ENCODE peak calls at places on chromosomes 5 and 9, in five cellular contexts. One of them, this sample, is unnamed.

GRCh38 chr9:106632621-106633020 is 230.3 kb upstream of the ZNF462 start:
- DNase-seq in left ventricle myocardium inferior: no peak
- DNase-seq in cardiac fibroblast: no peak
- DNase-seq in heart left ventricle: no peak
- DNase-seq in ovary: no peak
- DNase-seq in this sample: no peak

GRCh38 chr9:89513836-89514235 is 15.9 kb upstream of the SEMA4D start:
- DNase-seq in left ventricle myocardium inferior: no peak
- DNase-seq in cardiac fibroblast: no peak
- DNase-seq in heart left ventricle: no peak
- DNase-seq in ovary: no peak
- DNase-seq in this sample: no peak

GRCh38 chr5:57741326-57741725 is 258.7 kb upstream of the ACTBL2 start:
- DNase-seq in left ventricle myocardium inferior: no peak
- DNase-seq in cardiac fibroblast: no peak
- DNase-seq in heart left ventricle: no peak
- DNase-seq in ovary: no peak
- DNase-seq in this sample: no peak

GRCh38 chr5:135890867-135891266 is 4.8 kb downstream of the IL9 start:
- DNase-seq in left ventricle myocardium inferior: no peak
- DNase-seq in cardiac fibroblast: no peak
- DNase-seq in heart left ventricle: no peak
- DNase-seq in ovary: no peak
- DNase-seq in this sample: no peak

GRCh38 chr9:127899200-127899943 is at the start of gene ST6GALNAC6:
- DNase-seq in left ventricle myocardium inferior: peak
- DNase-seq in cardiac fibroblast: peak
- DNase-seq in heart left ventricle: peak
- DNase-seq in ovary: peak
- DNase-seq in this sample: no peak

GRCh38 chr5:100827481-100827889 is 75.6 kb downstream of the ST8SIA4 start:
- DNase-seq in left ventricle myocardium inferior: no peak
- DNase-seq in cardiac fibroblast: no peak
- DNase-seq in heart left ventricle: no peak
- DNase-seq in ovary: no peak
- DNase-seq in this sample: no peak

GRCh38 chr9:38079410-38080105 is 10.5 kb upstream of the SHB start:
- DNase-seq in left ventricle myocardium inferior: no peak
- DNase-seq in cardiac fibroblast: peak
- DNase-seq in heart left ventricle: no peak
- DNase-seq in ovary: no peak
- DNase-seq in this sample: no peak

GRCh38 chr5:6361101-6361500 is 17.2 kb downstream of the MED10 start:
- DNase-seq in left ventricle myocardium inferior: no peak
- DNase-seq in cardiac fibroblast: no peak
- DNase-seq in heart left ventricle: no peak
- DNase-seq in ovary: no peak
- DNase-seq in this sample: no peak

GRCh38 chr9:95875305-95876137 is at the start of gene ERCC6L2:
- DNase-seq in left ventricle myocardium inferior: peak
- DNase-seq in cardiac fibroblast: peak
- DNase-seq in heart left ventricle: peak
- DNase-seq in ovary: peak
- DNase-seq in this sample: peak

GRCh38 chr5:34957299-34957698 is 27.9 kb downstream of the DNAJC21 start:
- DNase-seq in left ventricle myocardium inferior: no peak
- DNase-seq in cardiac fibroblast: peak
- DNase-seq in heart left ventricle: no peak
- DNase-seq in ovary: no peak
- DNase-seq in this sample: no peak

GRCh38 chr5:79771387-79771786 is 81.8 kb downstream of the CMYA5 start:
- DNase-seq in left ventricle myocardium inferior: no peak
- DNase-seq in cardiac fibroblast: no peak
- DNase-seq in heart left ventricle: no peak
- DNase-seq in ovary: no peak
- DNase-seq in this sample: peak

GRCh38 chr5:140245926-140246325 is 57.0 kb downstream of the PFDN1 start:
- DNase-seq in left ventricle myocardium inferior: no peak
- DNase-seq in cardiac fibroblast: no peak
- DNase-seq in heart left ventricle: no peak
- DNase-seq in ovary: no peak
- DNase-seq in this sample: no peak

GRCh38 chr9:76658510-76659231 is 105.6 kb upstream of the PCA3 start:
- DNase-seq in left ventricle myocardium inferior: no peak
- DNase-seq in cardiac fibroblast: peak
- DNase-seq in heart left ventricle: no peak
- DNase-seq in ovary: no peak
- DNase-seq in this sample: peak

GRCh38 chr5:3601060-3601710 is 5.6 kb downstream of the IRX1 start:
- DNase-seq in left ventricle myocardium inferior: no peak
- DNase-seq in cardiac fibroblast: no peak
- DNase-seq in heart left ventricle: no peak
- DNase-seq in ovary: no peak
- DNase-seq in this sample: no peak

GRCh38 chr5:3601929-3602712 is 6.5 kb downstream of the IRX1 start:
- DNase-seq in left ventricle myocardium inferior: no peak
- DNase-seq in cardiac fibroblast: no peak
- DNase-seq in heart left ventricle: no peak
- DNase-seq in ovary: no peak
- DNase-seq in this sample: no peak

GRCh38 chr5:3605298-3606010 is 9.8 kb downstream of the IRX1 start:
- DNase-seq in left ventricle myocardium inferior: no peak
- DNase-seq in cardiac fibroblast: no peak
- DNase-seq in heart left ventricle: no peak
- DNase-seq in ovary: no peak
- DNase-seq in this sample: no peak

GRCh38 chr5:3604501-3604900 is 8.9 kb downstream of the IRX1 start:
- DNase-seq in left ventricle myocardium inferior: no peak
- DNase-seq in cardiac fibroblast: no peak
- DNase-seq in heart left ventricle: no peak
- DNase-seq in ovary: no peak
- DNase-seq in this sample: no peak

DNA sequence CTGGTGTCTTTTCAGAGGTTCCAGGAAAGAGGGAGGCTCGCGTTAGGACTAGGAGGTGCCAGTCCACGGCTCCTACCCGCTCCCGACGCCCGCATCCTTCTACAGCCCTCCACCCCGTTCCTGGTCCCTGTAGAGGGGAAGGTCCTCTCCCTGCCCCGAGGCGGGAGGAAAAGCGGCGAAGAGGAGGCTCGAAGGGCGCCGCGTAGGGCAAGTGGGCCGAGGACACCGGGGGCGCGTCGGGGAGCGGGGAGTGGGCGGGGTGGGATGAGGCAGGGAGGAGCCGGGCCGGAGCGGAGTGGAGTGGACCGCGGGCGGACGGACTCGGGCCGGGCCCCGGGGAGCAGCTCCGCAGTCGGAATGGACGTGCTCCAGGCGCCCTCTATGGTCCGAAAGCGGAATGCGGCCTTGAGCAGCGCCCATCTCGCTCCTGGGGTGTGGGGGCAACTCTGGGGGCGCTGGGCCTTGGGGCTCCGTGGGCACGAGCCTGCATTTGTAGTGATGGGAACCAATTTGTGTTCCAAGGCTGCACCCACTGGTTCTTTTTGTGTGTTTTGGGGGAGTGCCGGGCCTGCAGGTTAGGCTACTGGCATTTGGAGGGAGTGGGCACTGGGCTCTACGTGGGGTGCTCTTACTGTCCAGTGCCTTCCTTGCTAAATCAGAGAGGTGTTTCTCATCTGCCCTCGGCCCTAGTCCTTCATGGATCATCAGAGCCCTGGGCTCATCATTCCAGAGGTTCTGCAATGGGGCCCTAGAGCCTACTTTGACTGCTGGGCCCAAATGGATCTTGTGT is 7.3 kb downstream of the IRX1 start:
- DNase-seq in left ventricle myocardium inferior: peak
- DNase-seq in cardiac fibroblast: peak
- DNase-seq in heart left ventricle: peak
- DNase-seq in ovary: no peak
- DNase-seq in this sample: no peak
- TF ChIP-seq CTCF in left ventricle myocardium inferior: peak
- TF ChIP-seq CTCF in cardiac fibroblast: peak
- TF ChIP-seq CTCF in heart left ventricle: peak
- TF ChIP-seq CTCF in ovary: no peak
- TF ChIP-seq CTCF in this sample: peak

GRCh38 chr9:129331772-129332512 is 153.9 kb upstream of the IER5L start:
- DNase-seq in left ventricle myocardium inferior: no peak
- DNase-seq in cardiac fibroblast: peak
- DNase-seq in heart left ventricle: no peak
- DNase-seq in ovary: no peak
- DNase-seq in this sample: no peak

GRCh38 chr9:129333961-129334743 is 156.1 kb upstream of the IER5L start:
- DNase-seq in left ventricle myocardium inferior: peak
- DNase-seq in cardiac fibroblast: peak
- DNase-seq in heart left ventricle: peak
- DNase-seq in ovary: peak
- DNase-seq in this sample: peak

GRCh38 chr9:129333613-129333960 is 155.5 kb upstream of the IER5L start:
- DNase-seq in left ventricle myocardium inferior: no peak
- DNase-seq in cardiac fibroblast: no peak
- DNase-seq in heart left ventricle: no peak
- DNase-seq in ovary: no peak
- DNase-seq in this sample: no peak

GRCh38 chr9:129331366-129331765 is 153.3 kb upstream of the IER5L start:
- DNase-seq in left ventricle myocardium inferior: no peak
- DNase-seq in cardiac fibroblast: no peak
- DNase-seq in heart left ventricle: no peak
- DNase-seq in ovary: no peak
- DNase-seq in this sample: no peak

GRCh38 chr9:129332581-129332980 is 154.5 kb upstream of the IER5L start:
- DNase-seq in left ventricle myocardium inferior: no peak
- DNase-seq in cardiac fibroblast: no peak
- DNase-seq in heart left ventricle: no peak
- DNase-seq in ovary: no peak
- DNase-seq in this sample: no peak
- H3K4me3 ChIP-seq in left ventricle myocardium inferior: no peak
- H3K4me3 ChIP-seq in cardiac fibroblast: no peak
- H3K4me3 ChIP-seq in heart left ventricle: no peak
- H3K4me3 ChIP-seq in ovary: no peak
- H3K4me3 ChIP-seq in this sample: no peak

GRCh38 chr5:171540865-171541264 is 121.4 kb downstream of the FGF18 start:
- DNase-seq in left ventricle myocardium inferior: no peak
- DNase-seq in cardiac fibroblast: no peak
- DNase-seq in heart left ventricle: no peak
- DNase-seq in ovary: no peak
- DNase-seq in this sample: no peak

GRCh38 chr5:171541380-171541779 is 121.9 kb downstream of the FGF18 start:
- DNase-seq in left ventricle myocardium inferior: no peak
- DNase-seq in cardiac fibroblast: no peak
- DNase-seq in heart left ventricle: no peak
- DNase-seq in ovary: no peak
- DNase-seq in this sample: no peak

GRCh38 chr5:171542504-171543150 is 123.2 kb downstream of the FGF18 start:
- DNase-seq in left ventricle myocardium inferior: no peak
- DNase-seq in cardiac fibroblast: no peak
- DNase-seq in heart left ventricle: peak
- DNase-seq in ovary: no peak
- DNase-seq in this sample: no peak

GRCh38 chr5:171544913-171545550 is 125.6 kb downstream of the FGF18 start:
- DNase-seq in left ventricle myocardium inferior: no peak
- DNase-seq in cardiac fibroblast: no peak
- DNase-seq in heart left ventricle: no peak
- DNase-seq in ovary: no peak
- DNase-seq in this sample: no peak

DNA sequence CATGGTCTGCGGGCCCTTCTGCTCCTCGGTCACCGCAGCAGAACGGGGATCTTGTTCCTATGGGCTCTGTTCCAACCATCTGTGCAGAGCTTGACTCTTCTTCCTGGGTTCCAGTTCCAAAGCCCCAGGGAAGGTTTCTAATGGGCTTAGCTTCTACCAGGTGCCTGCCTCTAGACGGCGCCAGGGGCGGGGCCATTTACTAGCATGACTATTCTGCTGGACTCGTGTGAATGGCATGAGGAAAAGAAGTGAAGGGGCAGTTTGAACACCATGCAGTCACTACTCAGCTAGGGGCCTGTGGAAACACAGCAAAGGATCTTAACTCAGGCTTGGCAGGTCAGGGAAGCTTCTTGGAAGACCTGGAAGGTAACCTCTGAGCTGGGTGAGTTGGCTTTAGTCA is 124.0 kb downstream of the FGF18 start:
- DNase-seq in left ventricle myocardium inferior: no peak
- DNase-seq in cardiac fibroblast: no peak
- DNase-seq in heart left ventricle: no peak
- DNase-seq in ovary: no peak
- DNase-seq in this sample: no peak
- TF ChIP-seq CTCF in left ventricle myocardium inferior: no peak
- TF ChIP-seq CTCF in cardiac fibroblast: no peak
- TF ChIP-seq CTCF in heart left ventricle: no peak
- TF ChIP-seq CTCF in ovary: no peak
- TF ChIP-seq CTCF in this sample: no peak

GRCh38 chr9:8732367-8733075 is 932.9 kb upstream of the DMAC1 start:
- DNase-seq in left ventricle myocardium inferior: no peak
- DNase-seq in cardiac fibroblast: no peak
- DNase-seq in heart left ventricle: no peak
- DNase-seq in ovary: no peak
- DNase-seq in this sample: no peak

GRCh38 chr9:8736805-8737204 is 937.2 kb upstream of the DMAC1 start:
- DNase-seq in left ventricle myocardium inferior: no peak
- DNase-seq in cardiac fibroblast: no peak
- DNase-seq in heart left ventricle: no peak
- DNase-seq in ovary: no peak
- DNase-seq in this sample: no peak

GRCh38 chr9:8734760-8735159 is 935.2 kb upstream of the DMAC1 start:
- DNase-seq in left ventricle myocardium inferior: no peak
- DNase-seq in cardiac fibroblast: no peak
- DNase-seq in heart left ventricle: no peak
- DNase-seq in ovary: no peak
- DNase-seq in this sample: peak

GRCh38 chr9:8730618-8731017 is 931.0 kb upstream of the DMAC1 start:
- DNase-seq in left ventricle myocardium inferior: no peak
- DNase-seq in cardiac fibroblast: no peak
- DNase-seq in heart left ventricle: no peak
- DNase-seq in ovary: no peak
- DNase-seq in this sample: no peak

DNA sequence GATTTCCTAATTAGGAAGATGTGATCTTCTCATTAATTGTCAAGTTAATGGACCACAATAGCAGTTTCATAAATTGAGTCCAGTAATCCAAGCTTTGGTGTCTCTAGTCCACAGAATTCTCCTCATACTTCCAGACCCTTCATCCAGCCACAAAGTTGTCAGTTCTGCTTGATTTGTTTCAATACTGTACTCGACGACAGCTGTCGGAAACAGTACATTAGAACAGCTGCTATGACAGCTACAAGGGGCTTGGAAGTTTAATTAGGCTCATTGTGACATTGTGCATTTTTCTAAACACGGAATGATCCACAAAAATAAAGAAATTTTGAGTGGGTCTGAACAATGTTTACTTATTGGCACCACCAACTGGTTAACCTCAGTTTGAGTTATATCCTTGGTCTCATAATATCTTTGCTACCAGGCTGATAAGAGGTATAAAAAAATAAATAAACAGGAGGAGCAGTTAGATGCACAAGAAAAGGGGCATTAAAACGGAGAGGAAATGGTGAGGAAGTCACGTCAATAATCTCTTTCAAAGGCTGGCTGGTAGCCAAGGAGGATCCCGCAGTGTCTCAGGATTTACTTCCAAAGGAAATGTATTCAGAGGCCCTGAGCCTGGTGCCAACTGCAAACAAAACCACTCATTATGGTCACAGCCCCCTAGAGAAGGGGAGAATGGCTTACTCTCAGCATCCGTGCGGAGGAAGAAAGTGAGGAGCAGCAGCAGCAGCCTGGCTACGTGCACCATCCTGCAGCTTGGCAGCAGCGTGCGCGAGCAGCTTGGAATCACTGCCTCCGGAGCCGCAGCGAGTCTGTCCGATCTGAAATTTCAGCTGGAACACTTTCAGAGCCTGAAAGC is 933.7 kb upstream of the DMAC1 start:
- DNase-seq in left ventricle myocardium inferior: peak
- DNase-seq in cardiac fibroblast: peak
- DNase-seq in heart left ventricle: peak
- DNase-seq in ovary: peak
- DNase-seq in this sample: no peak
- H3K4me3 ChIP-seq in left ventricle myocardium inferior: peak
- H3K4me3 ChIP-seq in cardiac fibroblast: peak
- H3K4me3 ChIP-seq in heart left ventricle: peak
- H3K4me3 ChIP-seq in ovary: no peak
- H3K4me3 ChIP-seq in this sample: no peak

This sample was measured in AG09309.